ENCODE peak calls at places on chromosomes 3 and 15, in ten cellular contexts. O, T, R, F, D, H, X, C, S and L are unnamed samples.
A peak's percentile ranks its signal among the peaks of the same experiment; 100 is the strongest.

GRCh38 chr3:155352900-155353490 is 59.5 kb upstream of the STRIT1 start:
- DNase-seq in O (no peak), T (peak; percentile 33), R (no peak), F (no peak), D (no peak), H (no peak), X (no peak), C (no peak), S (peak; percentile 52), L (no peak)

GRCh38 chr3:72299321-72299802 is 514.4 kb upstream of the PROK2 start:
- DNase-seq in O (no peak), T (no peak), R (no peak), F (no peak), D (no peak), H (no peak), X (no peak), C (no peak), S (no peak), L (no peak)

GRCh38 chr3:113825090-113825489 is 13.5 kb upstream of the GRAMD1C start:
- DNase-seq in O (no peak), T (no peak), R (no peak), F (no peak), D (no peak), H (no peak), X (no peak), C (no peak), S (peak; percentile 42), L (no peak)

GRCh38 chr3:53668872-53669271 is 174.5 kb downstream of the CACNA1D start:
- DNase-seq in O (no peak), T (no peak), R (no peak), F (no peak), D (no peak), H (no peak), X (no peak), C (no peak), S (no peak), L (no peak)

GRCh38 chr3:132253262-132253878 is 63.8 kb upstream of the ACP3 start:
- DNase-seq in O (no peak), T (peak; percentile 50), R (no peak), F (no peak), D (peak; percentile 21), H (no peak), X (no peak), C (peak; percentile 3), S (peak; percentile 70), L (no peak)

GRCh38 chr3:185744997-185745843 is 79.6 kb downstream of the IGF2BP2 start:
- DNase-seq in O (no peak), T (no peak), R (no peak), F (no peak), D (no peak), H (no peak), X (no peak), C (no peak), S (peak; percentile 29), L (no peak)

GRCh38 chr15:25790003-25790660 is 73.0 kb downstream of the ATP10A start:
- DNase-seq in O (no peak), T (peak; percentile 26), R (peak; percentile 80), F (peak; percentile 35), D (no peak), H (no peak), X (no peak), C (no peak), S (no peak), L (no peak)

GRCh38 chr15:44812029-44812517 is 75.7 kb downstream of the TRIM69 start:
- DNase-seq in O (peak; percentile 56), T (no peak), R (no peak), F (peak; percentile 76), D (no peak), H (no peak), X (no peak), C (no peak), S (no peak), L (no peak)

GRCh38 chr15:31344824-31345605 is 18.4 kb downstream of the KLF13 start:
- DNase-seq in O (peak; percentile 81), T (peak; percentile 40), R (no peak), F (no peak), D (no peak), H (no peak), X (no peak), C (no peak), S (no peak), L (no peak)

GRCh38 chr15:31342781-31343626 is 16.4 kb downstream of the KLF13 start:
- DNase-seq in O (peak; percentile 66), T (peak; percentile 52), R (no peak), F (no peak), D (no peak), H (no peak), X (peak; percentile 37), C (no peak), S (no peak), L (no peak)

GRCh38 chr15:31342381-31342780 is 15.7 kb downstream of the KLF13 start:
- DNase-seq in O (peak; percentile 42), T (no peak), R (no peak), F (no peak), D (no peak), H (no peak), X (no peak), C (no peak), S (no peak), L (no peak)

GRCh38 chr15:31344266-31344665 is 17.6 kb downstream of the KLF13 start:
- DNase-seq in O (no peak), T (no peak), R (no peak), F (no peak), D (no peak), H (no peak), X (no peak), C (no peak), S (no peak), L (no peak)

GRCh38 chr15:31343831-31344230 is 17.2 kb downstream of the KLF13 start:
- DNase-seq in O (no peak), T (no peak), R (no peak), F (no peak), D (no peak), H (no peak), X (peak; percentile 20), C (no peak), S (no peak), L (no peak)
- H3K27ac ChIP-seq in O (peak overlapping the region; percentile 57), T (peak overlapping the region; percentile 98), R (peak overlapping the region; percentile 96), F (peak overlapping the region; percentile 46), D (no peak overlapping the region), H (peak overlapping the region; percentile 12), X (no peak overlapping the region), C (peak overlapping the region; percentile 74), S (no peak overlapping the region), L (no peak overlapping the region)

DNA sequence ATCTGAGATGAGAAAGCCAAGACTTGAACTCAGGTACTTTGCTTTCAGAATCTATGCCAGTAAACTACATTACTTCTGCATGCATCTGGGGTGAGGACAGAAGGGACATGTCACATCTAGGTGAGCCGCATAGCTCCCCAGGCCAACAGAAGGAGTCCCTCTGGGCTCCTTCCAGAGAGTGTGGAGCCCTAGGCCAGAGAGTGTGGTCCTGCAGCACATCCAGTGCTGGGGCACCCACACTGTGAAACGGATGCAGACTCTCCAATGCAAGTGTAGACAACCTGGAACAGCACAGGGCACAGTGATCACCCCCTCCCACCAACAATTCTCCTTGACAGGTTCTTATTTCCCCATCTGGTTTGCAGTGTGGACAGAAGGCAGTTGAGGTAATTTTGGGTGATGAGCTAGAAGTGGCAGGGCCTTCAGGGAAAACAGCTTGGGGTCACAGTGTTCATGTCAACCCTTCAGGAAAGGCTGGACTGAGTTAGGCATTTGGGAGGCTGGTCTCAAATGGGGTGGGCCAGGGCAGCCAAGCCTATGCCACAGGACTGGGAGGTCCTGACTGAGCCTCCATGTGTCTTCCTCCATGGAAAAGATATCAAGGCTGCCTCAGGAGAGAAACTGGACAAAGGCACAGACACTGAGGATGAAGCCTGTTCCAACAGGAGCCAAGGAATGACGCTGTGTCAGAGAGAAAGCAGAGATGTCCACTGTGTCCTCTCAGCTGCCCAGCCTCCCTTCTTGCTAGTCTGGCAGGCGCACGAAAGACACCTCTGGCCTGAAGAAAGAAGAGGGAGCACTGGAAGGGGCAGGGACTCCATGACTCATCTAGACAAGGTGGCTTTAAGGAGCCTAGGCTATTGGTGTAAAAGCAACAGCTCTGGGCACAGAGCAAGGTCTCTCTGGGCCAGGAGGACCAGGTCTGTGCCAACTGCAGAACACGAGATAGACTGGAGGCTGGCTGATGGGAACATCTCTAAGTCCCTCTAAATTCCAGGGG is 1.7 kb downstream of the PLCD1 start:
- DNase-seq in O (no peak), T (no peak), R (no peak), F (no peak), D (no peak), H (no peak), X (no peak), C (no peak), S (no peak), L (no peak)
- H3K4me3 ChIP-seq in O (no peak overlapping the region), T (no peak overlapping the region), R (no peak overlapping the region), F (no peak overlapping the region), D (peak overlapping the region; percentile 96), H (no peak overlapping the region), X (no peak overlapping the region), C (no peak overlapping the region), S (no peak overlapping the region), L (no peak overlapping the region)

DNA sequence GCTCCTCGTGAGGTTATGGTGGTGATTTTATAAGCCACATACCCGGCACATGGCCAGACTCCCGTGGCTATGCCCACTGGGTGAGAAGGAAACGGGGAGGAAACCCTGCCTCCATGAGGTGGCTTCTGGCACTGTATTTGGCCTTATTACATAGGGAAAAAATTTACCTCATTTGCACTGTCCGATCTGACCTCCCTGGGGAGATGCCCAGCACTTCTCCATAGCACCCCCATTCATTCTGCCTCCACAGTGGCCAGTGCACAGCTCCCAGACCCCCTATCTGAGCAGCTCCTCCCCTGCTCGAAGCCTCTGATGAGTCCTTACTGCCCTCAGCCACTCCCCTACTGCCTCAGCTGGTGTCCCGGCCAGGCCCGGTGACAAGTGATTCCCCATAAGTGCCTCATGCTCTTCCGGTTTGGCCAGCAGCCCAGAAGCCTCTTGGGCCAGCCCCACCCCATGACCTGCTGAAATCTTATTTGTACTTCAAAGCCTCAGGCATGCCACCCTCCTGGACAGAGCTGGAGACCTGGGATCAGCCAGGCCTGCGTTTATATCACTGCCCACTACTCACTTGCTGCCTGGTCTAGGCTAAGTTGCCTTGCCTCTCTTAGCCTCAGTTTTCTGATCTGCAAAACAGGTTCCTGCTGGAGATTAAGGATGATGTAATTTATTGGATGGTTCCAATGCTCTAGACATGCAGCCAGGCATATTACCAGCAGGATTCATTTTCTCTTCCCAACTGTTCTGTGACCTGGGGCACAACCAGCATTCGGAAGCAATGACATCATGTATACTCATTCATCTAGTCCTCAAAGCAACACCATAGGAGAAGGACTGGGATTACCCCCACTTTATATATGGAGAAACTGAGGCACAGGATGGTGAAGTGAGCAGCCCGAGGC is 30.6 kb upstream of the SLC6A6 start:
- DNase-seq in O (peak; percentile 92), T (no peak), R (peak; percentile 85), F (peak; percentile 89), D (no peak), H (no peak), X (peak; percentile 88), C (no peak), S (peak; percentile 87), L (no peak)
- H3K4me1 ChIP-seq in O (peaks cover 16% of the 10 kb centered on the region), T (peaks cover 4% of the 10 kb centered on the region), R (no peaks in the 10 kb centered on the region), F (peaks cover 45% of the 10 kb centered on the region), D (no peaks in the 10 kb centered on the region), H (peaks cover under 1% of the 10 kb centered on the region), X (no peaks in the 10 kb centered on the region), C (peaks cover 6% of the 10 kb centered on the region), S (peaks cover 47% of the 10 kb centered on the region), L (peaks cover 1% of the 10 kb centered on the region)

GRCh38 chr3:156449712-156450574 is 105.0 kb downstream of the SSR3 start:
- DNase-seq in O (no peak), T (peak; percentile 42), R (no peak), F (no peak), D (no peak), H (no peak), X (no peak), C (no peak), S (peak; percentile 32), L (no peak)

GRCh38 chr3:156460206-156460609 is 94.7 kb downstream of the SSR3 start:
- DNase-seq in O (no peak), T (no peak), R (no peak), F (no peak), D (no peak), H (no peak), X (no peak), C (no peak), S (no peak), L (no peak)

GRCh38 chr3:156456771-156457224 is 98.1 kb downstream of the SSR3 start:
- DNase-seq in O (no peak), T (no peak), R (no peak), F (no peak), D (peak; percentile 51), H (no peak), X (peak; percentile 64), C (no peak), S (no peak), L (no peak)

GRCh38 chr3:156459434-156459833 is 95.5 kb downstream of the SSR3 start:
- DNase-seq in O (peak; percentile 64), T (no peak), R (no peak), F (no peak), D (no peak), H (no peak), X (peak; percentile 80), C (no peak), S (no peak), L (no peak)

GRCh38 chr3:156455839-156456238 is 99.1 kb downstream of the SSR3 start:
- DNase-seq in O (no peak), T (no peak), R (no peak), F (no peak), D (peak; percentile 11), H (no peak), X (no peak), C (no peak), S (peak; percentile 5), L (no peak)
- H3K27ac ChIP-seq in O (no peak overlapping the region), T (no peak overlapping the region), R (no peak overlapping the region), F (no peak overlapping the region), D (no peak overlapping the region), H (no peak overlapping the region), X (no peak overlapping the region), C (no peak overlapping the region), S (no peak overlapping the region), L (no peak overlapping the region)